ENCODE peak calls at places on chromosomes 5 and 9, in four cellular contexts. N is activated CD4-positive, alpha-beta T cell treated with anti-CD3 and anti-CD28 coated beads, Interleukin-2, amount 50 U/mL, for 48 hours; M is astrocyte of the spinal cord; L is activated naive CD4-positive, alpha-beta T cell treated with anti-CD3 and anti-CD28 coated beads, Interleukin-2, amount 10 ng/mL, durations not matched to agents 7 days and 5 days. S is an unnamed sample.

GRCh38 chr9:98222885-98223640 is 30.6 kb upstream of the CORO2A start:
- DNase-seq in M (peak; percentile 99), N (no peak), L (no peak), S (no peak)

GRCh38 chr5:168368854-168369253 is 77.4 kb downstream of the WWC1 start:
- DNase-seq in N (no peak), M (no peak), L (no peak), S (no peak)

GRCh38 chr9:16445141-16445920 is 425.1 kb downstream of the BNC2 start:
- DNase-seq in L (no peak), M (no peak), N (no peak), S (no peak)

GRCh38 chr9:63817622-63818518 is 1467.1 kb downstream of the FOXD4L5 start:
- DNase-seq in N (peak; percentile 64), L (peak; percentile 73), M (no peak), S (peak; percentile 42)

GRCh38 chr9:112447283-112447761 is 39.3 kb upstream of the KIAA1958 start:
- DNase-seq in M (no peak), L (no peak), N (no peak), S (no peak)

GRCh38 chr5:68169898-68170297 is 45.7 kb upstream of the PIK3R1 start:
- DNase-seq in N (no peak), M (peak; percentile 31), L (no peak), S (no peak)

GRCh38 chr9:99660191-99660636 is 161.5 kb upstream of the NR4A3 start:
- DNase-seq in N (no peak), M (no peak), L (no peak), S (no peak)

GRCh38 chr5:157069949-157070348 is 11.0 kb upstream of the HAVCR1 start:
- DNase-seq in N (no peak), L (no peak), M (no peak), S (no peak)

GRCh38 chr9:22244141-22245011 is 202.2 kb upstream of the DMRTA1 start:
- DNase-seq in N (peak; percentile 47), L (peak; percentile 59), M (peak; percentile 72), S (peak; percentile 33)

GRCh38 chr5:176543428-176544182 is 5.5 kb upstream of the CDHR2 start:
- DNase-seq in L (peak; percentile 86), M (no peak), N (peak; percentile 82), S (peak; percentile 86)

GRCh38 chr5:146971401-146971800 is 92.8 kb upstream of the PPP2R2B start:
- DNase-seq in M (no peak), N (no peak), L (no peak), S (no peak)

GRCh38 chr5:156991714-156992113 is 28.7 kb upstream of the TIMD4 start:
- DNase-seq in N (no peak), M (no peak), L (no peak), S (no peak)

GRCh38 chr9:95171001-95171400 is 146.5 kb downstream of the FANCC start:
- DNase-seq in M (peak; percentile 65), N (no peak), L (no peak), S (no peak)

GRCh38 chr9:118940477-118940876 is 428.8 kb downstream of the BRINP1 start:
- DNase-seq in L (no peak), N (no peak), M (no peak), S (no peak)

GRCh38 chr5:159768243-159768642 is 148.0 kb upstream of the ADRA1B start:
- DNase-seq in L (no peak), M (no peak), N (no peak), S (no peak)

GRCh38 chr9:134314950-134315715 is 11.1 kb upstream of the RXRA start:
- DNase-seq in N (no peak), L (no peak), M (no peak), S (no peak)

GRCh38 chr9:114156311-114156657 is 947 bp downstream of the COL27A1 start:
- DNase-seq in N (peak; percentile 54), L (peak; percentile 40), M (no peak), S (no peak)

GRCh38 chr5:93307557-93307956 is 273.5 kb downstream of the NR2F1-AS1 start:
- DNase-seq in M (no peak), N (no peak), L (no peak), S (no peak)

GRCh38 chr9:124339603-124340146 is 75.6 kb downstream of the PSMB7 start:
- DNase-seq in L (no peak), M (no peak), N (no peak), S (no peak)

GRCh38 chr9:14322211-14323082 is 8.5 kb upstream of the NFIB start:
- DNase-seq in L (peak; percentile 86), N (peak; percentile 82), M (peak; percentile 95), S (peak; percentile 91)

S was measured in D341Med.